ENCODE peak calls at places on chromosomes 2 and 18, in four cellular contexts. Z, L, D and M are unnamed samples.

GRCh38 chr2:31322376-31322775 is 88.4 kb downstream of the EHD3 start:
- DNase-seq in Z (no peak), L (no peak), D (no peak), M (no peak)

GRCh38 chr2:78431241-78431640 is 594.3 kb upstream of the REG3G start:
- DNase-seq in Z (no peak), L (no peak), D (no peak), M (no peak)

GRCh38 chr2:3291750-3292149 is 85.9 kb downstream of the EIPR1 start:
- DNase-seq in Z (no peak), L (no peak), D (no peak), M (no peak)

GRCh38 chr2:55922488-55922887 is 1.1 kb downstream of the EFEMP1 start:
- DNase-seq in Z (no peak), L (no peak), D (no peak), M (no peak)

GRCh38 chr18:37537868-37538525 is 27.6 kb downstream of the CELF4 start:
- DNase-seq in Z (no peak), L (no peak), D (peak; percentile 5), M (peak; percentile 10)

GRCh38 chr2:97718051-97718882 is 4.9 kb downstream of the ZAP70 start:
- DNase-seq in Z (peak; percentile 54), L (peak; percentile 44), D (no peak), M (no peak)

GRCh38 chr2:238684362-238685326 is 163.2 kb upstream of the TWIST2 start:
- DNase-seq in Z (no peak), L (no peak), D (no peak), M (no peak)

GRCh38 chr18:62279561-62279960 is 45.5 kb upstream of the TNFRSF11A start:
- DNase-seq in Z (no peak), L (no peak), D (no peak), M (no peak)

GRCh38 chr2:150062416-150062815 is 425.1 kb downstream of the RND3 start:
- DNase-seq in Z (no peak), L (no peak), D (no peak), M (no peak)

GRCh38 chr2:170815746-170816498 is 765 bp upstream of the GAD1 start:
- DNase-seq in Z (peak; percentile 29), L (peak; percentile 11), D (peak; percentile 56), M (peak; percentile 78)

GRCh38 chr2:73939419-73939818 is 12.7 kb downstream of the DGUOK start:
- DNase-seq in Z (no peak), L (no peak), D (no peak), M (no peak)

GRCh38 chr2:178733975-178734374 is 73.2 kb downstream of the TTN start:
- DNase-seq in Z (no peak), L (no peak), D (no peak), M (no peak)

GRCh38 chr2:229297284-229297683 is 26.2 kb upstream of the PID1 start:
- DNase-seq in Z (no peak), L (no peak), D (no peak), M (no peak)

GRCh38 chr2:120367649-120368048 is 21.7 kb downstream of the INHBB start:
- DNase-seq in Z (no peak), L (no peak), D (no peak), M (no peak)

GRCh38 chr2:119009110-119009509 is 67.1 kb downstream of the MARCO start:
- DNase-seq in Z (no peak), L (no peak), D (no peak), M (no peak)

GRCh38 chr2:106098081-106098480 is 96.0 kb downstream of the UXS1 start:
- DNase-seq in Z (no peak), L (no peak), D (no peak), M (no peak)

GRCh38 chr18:9595197-9595596 is 19.2 kb downstream of the PPP4R1 start:
- DNase-seq in Z (no peak), L (no peak), D (no peak), M (no peak)

GRCh38 chr2:30336978-30337841 is 105.9 kb downstream of the LBH start:
- DNase-seq in Z (peak; percentile 17), L (no peak), D (no peak), M (no peak)

GRCh38 chr18:7870855-7871254 is 303.7 kb downstream of the PTPRM start:
- DNase-seq in Z (no peak), L (no peak), D (no peak), M (no peak)

GRCh38 chr2:205197468-205198129 is 484.7 kb upstream of the NRP2 start:
- DNase-seq in Z (no peak), L (no peak), D (no peak), M (no peak)

GRCh38 chr2:35522434-35522833 is 833.1 kb upstream of the CRIM1 start:
- DNase-seq in Z (no peak), L (no peak), D (no peak), M (no peak)

GRCh38 chr18:79485788-79486355 is 90.1 kb downstream of the NFATC1 start:
- DNase-seq in Z (no peak), L (no peak), D (no peak), M (peak; percentile 29)

GRCh38 chr2:27154481-27154880 is 5.7 kb downstream of the TCF23 start:
- DNase-seq in Z (no peak), L (no peak), D (no peak), M (no peak)

GRCh38 chr18:41058351-41059125 is 896.5 kb upstream of the PIK3C3 start:
- DNase-seq in Z (no peak), L (no peak), D (no peak), M (no peak)

GRCh38 chr18:12059334-12060181 is 34.1 kb upstream of the ANKRD62 start:
- DNase-seq in Z (no peak), L (no peak), D (no peak), M (no peak)